ENCODE peak calls at places on chromosome 13, in five cellular contexts. P is T-helper 1 cell, C is T-helper 17 cell, F is dorsolateral prefrontal cortex, Y is fibroblast of pulmonary artery. K is an unnamed sample.

GRCh38 chr13:31797154-31797775 is 57.9 kb downstream of the RXFP2 start:
- DNase-seq in P (no peak), C (no peak), F (no peak), Y (peak), K (no peak)

GRCh38 chr13:47289578-47289977 is 392.7 kb upstream of the HTR2A start:
- DNase-seq in C (no peak), F (no peak), Y (no peak), P (no peak), K (no peak)

GRCh38 chr13:99982741-99983400 is 1.3 kb downstream of the ZIC2 start:
- DNase-seq in C (no peak), Y (no peak), P (no peak), F (no peak), K (no peak)

GRCh38 chr13:80436571-80437169 is 95.7 kb upstream of the SPRY2 start:
- DNase-seq in F (no peak), C (no peak), Y (peak), P (no peak), K (no peak)

GRCh38 chr13:90453342-90453741 is 894.1 kb upstream of the MIR17HG start:
- DNase-seq in F (no peak), Y (no peak), P (no peak), C (no peak), K (no peak)

GRCh38 chr13:40549500-40550094 is 116.8 kb downstream of the FOXO1 start:
- DNase-seq in C (no peak), P (no peak), F (no peak), Y (peak), K (no peak)

GRCh38 chr13:41019027-41019487 is at the start of gene ELF1:
- DNase-seq in C (peak), P (peak), F (no peak), Y (peak), K (peak)

GRCh38 chr13:113567681-113568080 is 16.9 kb upstream of the TFDP1 start:
- DNase-seq in Y (no peak), C (no peak), F (no peak), P (no peak), K (no peak)

GRCh38 chr13:27270594-27271520 is at the start of gene RASL11A:
- DNase-seq in C (peak), F (peak), Y (peak), P (peak), K (peak)

GRCh38 chr13:51632643-51633357 is 48.5 kb downstream of the WDFY2 start:
- DNase-seq in F (peak), P (no peak), C (no peak), Y (no peak), K (no peak)

GRCh38 chr13:93169980-93170379 is 56.6 kb upstream of the GPC6 start:
- DNase-seq in P (no peak), C (no peak), Y (peak), F (no peak), K (no peak)

GRCh38 chr13:34578471-34578870 is 363.6 kb upstream of the NBEA start:
- DNase-seq in P (no peak), Y (peak), C (no peak), F (no peak), K (no peak)

GRCh38 chr13:99870541-99870940 is 101.0 kb downstream of the ZIC5 start:
- DNase-seq in F (no peak), C (no peak), Y (no peak), P (no peak), K (no peak)

GRCh38 chr13:101919541-101920306 is 467.2 kb downstream of the ITGBL1 start:
- DNase-seq in Y (peak), P (no peak), F (no peak), C (no peak), K (no peak)

GRCh38 chr13:110643324-110643723 is 28.0 kb downstream of the NAXD start:
- DNase-seq in P (no peak), Y (no peak), F (no peak), C (no peak), K (no peak)

GRCh38 chr13:73274147-73274546 is 215.3 kb downstream of the KLF5 start:
- DNase-seq in Y (peak), P (no peak), F (no peak), C (no peak), K (no peak)

GRCh38 chr13:19618925-19619324 is 14.5 kb upstream of the MPHOSPH8 start:
- DNase-seq in Y (peak), F (no peak), P (no peak), C (no peak), K (peak)

GRCh38 chr13:22243519-22244197 is 572.8 kb downstream of the FGF9 start:
- DNase-seq in C (no peak), Y (no peak), F (no peak), P (no peak), K (no peak)

GRCh38 chr13:109251958-109252357 is 534.4 kb downstream of the IRS2 start:
- DNase-seq in F (no peak), C (no peak), P (no peak), Y (no peak), K (no peak)

GRCh38 chr13:113901231-113901630 is 37.4 kb upstream of the GAS6 start:
- DNase-seq in Y (no peak), P (no peak), F (no peak), C (no peak), K (no peak)

GRCh38 chr13:29520671-29521070 is 74.8 kb downstream of the SLC7A1 start:
- DNase-seq in P (no peak), F (no peak), Y (peak), C (no peak), K (no peak)

GRCh38 chr13:113748101-113748861 is 10.7 kb upstream of the TMEM255B start:
- DNase-seq in Y (no peak), P (no peak), F (no peak), C (no peak), K (no peak)

GRCh38 chr13:30429235-30429634 is 6.9 kb downstream of the UBE2L5 start:
- DNase-seq in F (no peak), C (no peak), P (no peak), Y (no peak), K (no peak)

GRCh38 chr13:74000906-74001305 is 133.3 kb downstream of the KLF12 start:
- DNase-seq in F (no peak), P (no peak), Y (no peak), C (no peak), K (no peak)

GRCh38 chr13:48192536-48192935 is 40.5 kb upstream of the ITM2B start:
- DNase-seq in C (no peak), P (no peak), Y (no peak), F (no peak), K (no peak)

GRCh38 chr13:46210362-46211083 is 1.2 kb upstream of the LRRC63 start:
- DNase-seq in Y (no peak), C (no peak), P (no peak), F (no peak), K (no peak)

GRCh38 chr13:21344662-21345176 is 114.4 kb downstream of the ZDHHC20 start:
- DNase-seq in C (no peak), F (no peak), Y (no peak), P (peak), K (peak)

GRCh38 chr13:51230473-51231105 is 8.4 kb downstream of the FAM124A start:
- DNase-seq in F (peak), P (no peak), C (no peak), Y (peak), K (no peak)

GRCh38 chr13:47033216-47033615 is 136.4 kb upstream of the HTR2A start:
- DNase-seq in F (no peak), C (no peak), P (no peak), Y (peak), K (no peak)

GRCh38 chr13:38577048-38577447 is 109.8 kb upstream of the FREM2 start:
- DNase-seq in Y (peak), C (no peak), P (no peak), F (no peak), K (no peak)